ENCODE peak calls at places on chromosomes 1 and 21, in seven cellular contexts. One of them, this sample, is unnamed.

GRCh38 chr1:111082421-111083192 is 57.3 kb downstream of the DRAM2 start:
- DNase-seq in stomach: no peak
- DNase-seq in fibroblast of mammary gland: peak; percentile 40
- DNase-seq in HCT116: no peak
- DNase-seq in skeletal muscle cell: peak; percentile 38
- DNase-seq in sigmoid colon: no peak
- DNase-seq in H7: no peak
- DNase-seq in this sample: no peak

GRCh38 chr1:193408782-193409293 is 222.4 kb upstream of the B3GALT2 start:
- DNase-seq in sigmoid colon: peak; percentile 81
- DNase-seq in skeletal muscle cell: peak; percentile 64
- DNase-seq in HCT116: no peak
- DNase-seq in H7: no peak
- DNase-seq in fibroblast of mammary gland: peak; percentile 37
- DNase-seq in stomach: peak; percentile 81
- DNase-seq in this sample: no peak

GRCh38 chr21:36450511-36450910 is 29.4 kb downstream of the CLDN14 start:
- DNase-seq in sigmoid colon: no peak
- DNase-seq in fibroblast of mammary gland: peak; percentile 68
- DNase-seq in HCT116: no peak
- DNase-seq in stomach: no peak
- DNase-seq in H7: no peak
- DNase-seq in skeletal muscle cell: no peak
- DNase-seq in this sample: no peak

GRCh38 chr1:58717979-58718378 is 18.1 kb upstream of the MYSM1 start:
- DNase-seq in sigmoid colon: no peak
- DNase-seq in H7: no peak
- DNase-seq in stomach: no peak
- DNase-seq in fibroblast of mammary gland: no peak
- DNase-seq in skeletal muscle cell: no peak
- DNase-seq in HCT116: no peak
- DNase-seq in this sample: peak; percentile 43

GRCh38 chr1:1426961-1427934 is 6.2 kb upstream of the ANKRD65 start:
- DNase-seq in HCT116: no peak
- DNase-seq in H7: peak; percentile 96
- DNase-seq in fibroblast of mammary gland: no peak
- DNase-seq in skeletal muscle cell: no peak
- DNase-seq in stomach: no peak
- DNase-seq in sigmoid colon: peak; percentile 85
- DNase-seq in this sample: no peak

GRCh38 chr1:30878559-30878958 is 30.0 kb downstream of the SDC3 start:
- DNase-seq in H7: no peak
- DNase-seq in stomach: no peak
- DNase-seq in sigmoid colon: no peak
- DNase-seq in fibroblast of mammary gland: no peak
- DNase-seq in HCT116: no peak
- DNase-seq in skeletal muscle cell: no peak
- DNase-seq in this sample: no peak

GRCh38 chr1:116150368-116150767 is 39.2 kb downstream of the MAB21L3 start:
- DNase-seq in sigmoid colon: no peak
- DNase-seq in HCT116: no peak
- DNase-seq in H7: no peak
- DNase-seq in fibroblast of mammary gland: no peak
- DNase-seq in skeletal muscle cell: no peak
- DNase-seq in stomach: no peak
- DNase-seq in this sample: no peak

GRCh38 chr21:44364151-44365053 is 11.0 kb downstream of the TRPM2 start:
- DNase-seq in stomach: no peak
- DNase-seq in skeletal muscle cell: no peak
- DNase-seq in sigmoid colon: peak; percentile 22
- DNase-seq in HCT116: no peak
- DNase-seq in H7: peak; percentile 73
- DNase-seq in fibroblast of mammary gland: no peak
- DNase-seq in this sample: peak; percentile 25

GRCh38 chr1:221868894-221869293 is 127.0 kb upstream of the DUSP10 start:
- DNase-seq in skeletal muscle cell: peak; percentile 70
- DNase-seq in HCT116: no peak
- DNase-seq in H7: no peak
- DNase-seq in sigmoid colon: no peak
- DNase-seq in stomach: no peak
- DNase-seq in fibroblast of mammary gland: peak; percentile 91
- DNase-seq in this sample: no peak

GRCh38 chr1:30966690-30967369 is 58.3 kb upstream of the SDC3 start:
- DNase-seq in stomach: no peak
- DNase-seq in HCT116: no peak
- DNase-seq in fibroblast of mammary gland: peak; percentile 68
- DNase-seq in sigmoid colon: no peak
- DNase-seq in skeletal muscle cell: peak; percentile 39
- DNase-seq in H7: no peak
- DNase-seq in this sample: no peak

DNA sequence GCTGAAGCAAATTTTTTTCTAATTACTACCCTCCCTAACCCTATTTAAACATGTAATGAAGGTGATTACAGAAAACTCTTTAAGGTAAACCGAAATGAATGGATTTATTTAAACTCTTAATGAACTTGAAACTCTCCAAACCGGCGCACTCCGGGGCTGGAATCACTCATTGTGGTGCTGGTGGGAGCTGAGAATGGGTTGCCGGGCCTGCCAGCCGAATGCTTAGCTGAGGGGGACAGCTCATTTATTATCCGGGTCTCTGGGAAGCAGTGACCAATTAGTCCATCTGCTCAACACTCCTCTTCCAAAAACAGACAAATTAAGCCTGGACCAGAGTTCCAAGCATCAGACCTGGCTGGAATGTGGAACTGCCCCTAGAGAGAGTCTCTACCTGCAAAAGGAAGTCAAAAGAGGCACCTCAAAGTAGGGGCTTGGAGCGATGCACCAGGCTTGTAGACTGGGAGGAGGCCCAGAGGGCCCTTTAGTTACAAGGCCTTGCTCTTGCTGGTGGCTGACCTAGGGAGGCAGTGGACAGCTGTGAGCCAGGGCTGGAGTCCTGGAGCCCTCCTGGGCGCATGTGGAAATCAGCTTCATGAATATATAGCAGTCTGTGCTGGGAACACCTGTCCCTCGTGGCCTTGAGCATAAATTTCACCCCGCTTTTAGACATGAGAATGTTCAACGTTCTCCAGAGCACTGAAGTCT is 320.7 kb downstream of the AJAP1 start:
- DNase-seq in fibroblast of mammary gland: no peak
- DNase-seq in stomach: no peak
- DNase-seq in sigmoid colon: no peak
- DNase-seq in skeletal muscle cell: no peak
- DNase-seq in H7: no peak
- DNase-seq in HCT116: no peak
- DNase-seq in this sample: no peak
- H3K4me3 ChIP-seq in fibroblast of mammary gland: no peak overlapping the region
- H3K4me3 ChIP-seq in stomach: no peak overlapping the region
- H3K4me3 ChIP-seq in sigmoid colon: no peak overlapping the region
- H3K4me3 ChIP-seq in skeletal muscle cell: no peak overlapping the region
- H3K4me3 ChIP-seq in H7: no peak overlapping the region
- H3K4me3 ChIP-seq in HCT116: no peak overlapping the region
- H3K4me3 ChIP-seq in this sample: no peak overlapping the region

GRCh38 chr1:44120398-44120949 is 1.9 kb downstream of the KLF17 start:
- DNase-seq in sigmoid colon: no peak
- DNase-seq in stomach: no peak
- DNase-seq in H7: no peak
- DNase-seq in fibroblast of mammary gland: no peak
- DNase-seq in skeletal muscle cell: no peak
- DNase-seq in HCT116: no peak
- DNase-seq in this sample: no peak

GRCh38 chr1:44119525-44119924 is 904 bp downstream of the KLF17 start:
- DNase-seq in H7: peak; percentile 55
- DNase-seq in skeletal muscle cell: no peak
- DNase-seq in sigmoid colon: no peak
- DNase-seq in stomach: no peak
- DNase-seq in fibroblast of mammary gland: no peak
- DNase-seq in HCT116: no peak
- DNase-seq in this sample: no peak

GRCh38 chr1:44114098-44114497 is 4.5 kb upstream of the KLF17 start:
- DNase-seq in sigmoid colon: no peak
- DNase-seq in skeletal muscle cell: no peak
- DNase-seq in fibroblast of mammary gland: no peak
- DNase-seq in H7: no peak
- DNase-seq in HCT116: no peak
- DNase-seq in stomach: no peak
- DNase-seq in this sample: no peak

GRCh38 chr1:44113095-44113609 is 5.5 kb upstream of the KLF17 start:
- DNase-seq in HCT116: no peak
- DNase-seq in fibroblast of mammary gland: peak; percentile 5
- DNase-seq in skeletal muscle cell: no peak
- DNase-seq in stomach: no peak
- DNase-seq in sigmoid colon: no peak
- DNase-seq in H7: no peak
- DNase-seq in this sample: no peak

DNA sequence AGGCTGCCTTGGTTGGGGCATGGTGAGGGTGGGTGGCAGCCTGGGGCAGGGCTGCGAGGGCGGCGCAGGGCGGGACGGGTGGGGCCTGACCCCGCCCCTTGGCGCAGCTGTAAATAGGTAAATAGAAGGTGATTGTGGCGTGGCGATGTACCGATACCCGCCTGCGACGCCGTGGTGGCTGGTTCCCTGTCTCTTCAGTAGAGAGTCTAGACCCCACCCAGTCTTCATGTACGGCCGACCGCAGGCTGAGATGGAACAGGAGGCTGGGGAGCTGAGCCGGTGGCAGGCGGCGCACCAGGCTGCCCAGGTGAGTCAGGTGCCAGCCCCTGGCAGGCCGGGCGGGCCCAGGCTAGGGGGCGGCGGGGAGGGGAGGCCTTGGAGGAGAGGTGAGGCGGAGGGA is at the start of gene KLF17:
- DNase-seq in fibroblast of mammary gland: no peak
- DNase-seq in stomach: no peak
- DNase-seq in skeletal muscle cell: no peak
- DNase-seq in H7: peak; percentile 49
- DNase-seq in HCT116: no peak
- DNase-seq in sigmoid colon: no peak
- DNase-seq in this sample: no peak
- H3K4me3 ChIP-seq in fibroblast of mammary gland: no peak within 1 kb of the TSS
- H3K4me3 ChIP-seq in stomach: no peak within 1 kb of the TSS
- H3K4me3 ChIP-seq in skeletal muscle cell: no peak within 1 kb of the TSS
- H3K4me3 ChIP-seq in H7: no peak within 1 kb of the TSS
- H3K4me3 ChIP-seq in HCT116: no peak within 1 kb of the TSS
- H3K4me3 ChIP-seq in sigmoid colon: no peak within 1 kb of the TSS
- H3K4me3 ChIP-seq in this sample: no peak within 1 kb of the TSS

GRCh38 chr1:19480282-19480681 is 5.1 kb downstream of the CAPZB start:
- DNase-seq in H7: no peak
- DNase-seq in HCT116: no peak
- DNase-seq in fibroblast of mammary gland: no peak
- DNase-seq in sigmoid colon: no peak
- DNase-seq in stomach: no peak
- DNase-seq in skeletal muscle cell: no peak
- DNase-seq in this sample: no peak
- H3K4me3 ChIP-seq in H7: no peak overlapping the region
- H3K4me3 ChIP-seq in HCT116: no peak overlapping the region
- H3K4me3 ChIP-seq in fibroblast of mammary gland: no peak overlapping the region
- H3K4me3 ChIP-seq in sigmoid colon: no peak overlapping the region
- H3K4me3 ChIP-seq in stomach: no peak overlapping the region
- H3K4me3 ChIP-seq in skeletal muscle cell: no peak overlapping the region
- H3K4me3 ChIP-seq in this sample: no peak overlapping the region

GRCh38 chr1:228463559-228464455 is 23.4 kb upstream of the RNF187 start:
- DNase-seq in sigmoid colon: peak; percentile 68
- DNase-seq in H7: peak; percentile 87
- DNase-seq in fibroblast of mammary gland: peak; percentile 22
- DNase-seq in stomach: peak; percentile 27
- DNase-seq in skeletal muscle cell: no peak
- DNase-seq in HCT116: peak; percentile 18
- DNase-seq in this sample: peak; percentile 82
- H3K4me3 ChIP-seq in sigmoid colon: peak overlapping the region; percentile 21
- H3K4me3 ChIP-seq in H7: peak overlapping the region; percentile 53
- H3K4me3 ChIP-seq in fibroblast of mammary gland: peak overlapping the region; percentile 36
- H3K4me3 ChIP-seq in stomach: peak overlapping the region; percentile 13
- H3K4me3 ChIP-seq in skeletal muscle cell: peak overlapping the region; percentile 52
- H3K4me3 ChIP-seq in HCT116: peak overlapping the region; percentile 20
- H3K4me3 ChIP-seq in this sample: peak overlapping the region; percentile 78

GRCh38 chr21:38660333-38661295 is 145.1 kb upstream of the ETS2 start:
- DNase-seq in stomach: no peak
- DNase-seq in sigmoid colon: no peak
- DNase-seq in fibroblast of mammary gland: no peak
- DNase-seq in skeletal muscle cell: no peak
- DNase-seq in H7: peak; percentile 90
- DNase-seq in HCT116: no peak
- DNase-seq in this sample: no peak
- H3K4me3 ChIP-seq in stomach: peak overlapping the region; percentile 49
- H3K4me3 ChIP-seq in sigmoid colon: peak overlapping the region; percentile 43
- H3K4me3 ChIP-seq in fibroblast of mammary gland: no peak overlapping the region
- H3K4me3 ChIP-seq in skeletal muscle cell: peak overlapping the region; percentile 36
- H3K4me3 ChIP-seq in H7: peak overlapping the region; percentile 58
- H3K4me3 ChIP-seq in HCT116: no peak overlapping the region
- H3K4me3 ChIP-seq in this sample: peak overlapping the region; percentile 24

DNA sequence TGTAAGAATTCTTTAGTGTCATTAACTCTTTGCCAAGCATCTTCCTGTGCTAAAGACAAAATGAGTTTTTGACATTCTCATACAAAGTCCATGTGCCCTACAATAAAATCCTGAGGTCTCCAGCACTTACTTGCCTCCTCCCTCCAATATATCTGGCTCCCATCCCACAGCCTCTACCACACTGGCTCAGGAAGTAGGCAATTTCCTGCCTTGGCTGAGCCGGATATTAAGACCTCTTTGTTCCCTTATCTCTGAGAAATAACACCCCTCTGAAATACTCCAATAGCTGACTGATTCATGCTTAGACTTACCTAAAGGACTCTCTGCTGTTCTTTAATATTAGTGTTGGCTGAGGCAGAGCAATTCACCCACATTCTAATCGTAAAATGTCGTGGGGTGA is 37.6 kb upstream of the GORAB start:
- DNase-seq in stomach: no peak
- DNase-seq in HCT116: no peak
- DNase-seq in sigmoid colon: no peak
- DNase-seq in H7: no peak
- DNase-seq in skeletal muscle cell: no peak
- DNase-seq in fibroblast of mammary gland: peak; percentile 27
- DNase-seq in this sample: peak; percentile 67
- H3K4me3 ChIP-seq in stomach: no peak overlapping the region
- H3K4me3 ChIP-seq in HCT116: no peak overlapping the region
- H3K4me3 ChIP-seq in sigmoid colon: no peak overlapping the region
- H3K4me3 ChIP-seq in H7: no peak overlapping the region
- H3K4me3 ChIP-seq in skeletal muscle cell: no peak overlapping the region
- H3K4me3 ChIP-seq in fibroblast of mammary gland: no peak overlapping the region
- H3K4me3 ChIP-seq in this sample: no peak overlapping the region

GRCh38 chr1:68093737-68094136 is 43.3 kb upstream of the DIRAS3 start:
- DNase-seq in stomach: no peak
- DNase-seq in H7: no peak
- DNase-seq in fibroblast of mammary gland: no peak
- DNase-seq in sigmoid colon: no peak
- DNase-seq in skeletal muscle cell: no peak
- DNase-seq in HCT116: no peak
- DNase-seq in this sample: no peak
- H3K4me3 ChIP-seq in stomach: no peak overlapping the region
- H3K4me3 ChIP-seq in H7: no peak overlapping the region
- H3K4me3 ChIP-seq in fibroblast of mammary gland: no peak overlapping the region
- H3K4me3 ChIP-seq in sigmoid colon: no peak overlapping the region
- H3K4me3 ChIP-seq in skeletal muscle cell: no peak overlapping the region
- H3K4me3 ChIP-seq in HCT116: no peak overlapping the region
- H3K4me3 ChIP-seq in this sample: no peak overlapping the region

This sample was measured in Jurkat, Clone E6-1.